ENCODE peak calls at places on chromosomes 5 and 9, in ten cellular contexts. X is GM12891, E is Peyer's patch, L is lower leg skin, C is stomach, B is transverse colon, N is adrenal gland, H is HepG2, V is heart left ventricle, T is thyroid gland. S is an unnamed sample.

GRCh38 chr5:157025093-157025698 is 33.7 kb downstream of the HAVCR1 start:
- DNase-seq in X (no peak), E (no peak), L (no peak), C (peak), B (peak), N (no peak), H (no peak), V (no peak), T (peak), S (no peak)

GRCh38 chr5:146799235-146800015 is 79.1 kb downstream of the PPP2R2B start:
- DNase-seq in X (no peak), E (no peak), L (no peak), C (no peak), B (no peak), N (no peak), H (no peak), V (no peak), T (no peak), S (no peak)

GRCh38 chr5:63960646-63961045 is 1.6 kb downstream of the HTR1A start:
- DNase-seq in X (no peak), E (no peak), L (no peak), C (no peak), B (no peak), N (no peak), H (no peak), V (no peak), T (no peak), S (no peak)

GRCh38 chr5:17966636-17967402 is 332.6 kb downstream of the TAF11L14 start:
- DNase-seq in X (no peak), E (no peak), L (no peak), C (no peak), B (no peak), N (no peak), H (no peak), V (no peak), T (no peak), S (no peak)

GRCh38 chr5:173778152-173778782 is 109.9 kb upstream of the CPEB4 start:
- DNase-seq in X (no peak), E (no peak), L (no peak), C (no peak), B (no peak), N (peak), H (no peak), V (no peak), T (no peak), S (no peak)

GRCh38 chr5:33999986-34000385 is 7.9 kb downstream of the AMACR start:
- DNase-seq in X (no peak), E (no peak), L (no peak), C (no peak), B (no peak), N (no peak), H (no peak), V (no peak), T (no peak), S (no peak)

GRCh38 chr9:121367651-121368510 is 2.2 kb downstream of the STOM start:
- DNase-seq in X (no peak), E (no peak), L (no peak), C (no peak), B (no peak), N (no peak), H (peak), V (no peak), T (no peak), S (no peak)

GRCh38 chr5:58459276-58459859 is 518 bp downstream of the PLK2 start:
- DNase-seq in X (no peak), E (peak), L (peak), C (peak), B (peak), N (peak), H (peak), V (peak), T (peak), S (peak)

GRCh38 chr9:104738452-104738851 is 9.0 kb upstream of the NIPSNAP3A start:
- DNase-seq in X (no peak), E (no peak), L (no peak), C (no peak), B (no peak), N (no peak), H (no peak), V (no peak), T (no peak), S (no peak)

GRCh38 chr9:104748359-104749031 is 1.0 kb downstream of the NIPSNAP3A start:
- DNase-seq in X (no peak), E (no peak), L (no peak), C (no peak), B (no peak), N (no peak), H (peak), V (no peak), T (peak), S (no peak)

GRCh38 chr5:93191426-93191825 is 389.6 kb downstream of the NR2F1-AS1 start:
- DNase-seq in X (no peak), E (no peak), L (no peak), C (no peak), B (no peak), N (no peak), H (no peak), V (no peak), T (no peak), S (no peak)

GRCh38 chr5:122053181-122054109 is 24.6 kb downstream of the LOX start:
- DNase-seq in X (no peak), E (no peak), L (no peak), C (no peak), B (no peak), N (no peak), H (no peak), V (peak), T (peak), S (no peak)

GRCh38 chr9:104992696-104993095 is 64.7 kb upstream of the ABCA1 start:
- DNase-seq in X (no peak), E (no peak), L (no peak), C (no peak), B (no peak), N (no peak), H (peak), V (no peak), T (no peak), S (no peak)

DNA sequence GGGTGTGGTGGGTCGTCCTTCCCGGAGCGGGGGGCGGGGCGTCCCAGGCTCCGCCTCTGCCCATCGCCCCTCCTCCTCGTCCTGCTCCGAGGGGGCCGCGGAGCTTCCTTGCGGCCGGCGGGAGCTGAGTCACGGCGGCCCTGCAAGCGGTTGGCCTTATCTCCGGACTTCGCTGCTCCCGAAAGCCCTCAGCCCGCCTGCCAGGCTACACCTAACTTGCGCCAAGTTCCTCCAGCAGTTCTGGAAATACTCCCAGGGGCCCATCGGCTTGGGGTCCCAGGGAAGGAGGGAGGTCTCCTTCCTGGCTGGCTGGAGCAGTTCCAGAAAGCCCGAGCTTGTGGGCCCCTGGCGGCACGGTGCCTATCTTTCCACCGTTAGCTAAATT is 54.2 kb upstream of the CDKN2AIPNL start:
- DNase-seq in X (peak), E (peak), L (peak), C (peak), B (peak), N (peak), H (peak), V (peak), T (peak), S (peak)
- TF ChIP-seq POLR2A in X (no peak), E (peak), L (no peak), C (no peak), B (peak), N (peak), H (peak), V (peak), T (peak), S (peak)

DNA sequence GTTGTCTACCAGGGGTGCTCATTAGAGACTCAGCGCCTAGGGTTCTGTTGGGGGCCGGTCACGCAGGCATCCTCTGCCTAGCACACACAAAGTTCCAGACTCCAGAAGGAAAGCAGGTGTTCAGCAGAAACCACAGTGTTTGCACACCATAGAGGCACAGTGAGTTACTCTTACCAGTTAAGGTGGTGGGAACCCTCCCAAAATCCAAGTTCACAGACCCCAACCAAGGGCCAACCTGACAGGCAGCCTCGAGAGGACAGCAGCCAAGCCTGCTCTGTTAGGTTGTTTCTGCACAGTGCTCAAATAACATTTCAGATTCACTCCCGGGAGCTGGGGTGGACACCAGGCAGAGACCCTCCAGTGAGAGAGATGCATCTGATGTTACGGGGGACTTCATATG is 36.2 kb downstream of the SECISBP2 start:
- DNase-seq in X (no peak), E (no peak), L (no peak), C (no peak), B (no peak), N (no peak), H (no peak), V (no peak), T (no peak), S (no peak)
- TF ChIP-seq POLR2A in X (no peak), E (no peak), L (no peak), C (no peak), B (no peak), N (no peak), H (no peak), V (no peak), T (no peak), S (no peak)

DNA sequence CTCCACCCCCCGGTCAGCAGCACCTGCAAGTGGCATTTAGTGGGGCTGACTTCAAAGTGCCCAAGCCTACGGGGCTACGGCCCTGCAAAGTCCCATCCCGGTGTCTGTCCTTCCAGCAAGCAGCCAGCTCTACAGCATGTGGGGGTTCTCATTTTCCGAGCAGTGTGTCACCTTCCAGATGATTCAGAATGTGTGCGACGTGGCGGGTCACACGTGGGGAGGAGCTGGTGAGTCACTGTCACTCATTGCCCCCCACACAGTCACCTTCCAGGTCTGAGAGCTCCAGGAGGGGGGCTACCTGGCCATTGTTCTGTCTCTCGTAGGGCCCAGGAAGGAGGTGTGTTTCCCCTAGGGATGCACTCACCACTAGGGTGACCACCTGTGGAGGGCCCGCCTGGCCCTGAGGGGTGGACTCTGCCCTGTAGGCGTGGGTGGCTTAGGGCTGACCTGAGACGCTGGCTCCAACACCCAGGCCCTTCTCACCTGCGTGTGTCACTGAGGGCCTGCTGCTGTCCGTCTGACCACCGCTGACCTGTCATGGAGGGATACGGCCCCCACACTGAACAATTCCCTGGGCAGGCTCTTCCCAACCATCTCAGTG is 70.2 kb downstream of the SEMA4D start:
- DNase-seq in X (no peak), E (no peak), L (no peak), C (no peak), B (no peak), N (peak), H (no peak), V (no peak), T (no peak), S (no peak)
- TF ChIP-seq POLR2A in X (no peak), E (no peak), L (no peak), C (no peak), B (no peak), N (no peak), H (no peak), V (no peak), T (no peak), S (no peak)

GRCh38 chr9:122912671-122912963 is 506 bp downstream of the ZBTB6 start:
- DNase-seq in X (no peak), E (no peak), L (no peak), C (no peak), B (no peak), N (no peak), H (no peak), V (no peak), T (no peak), S (no peak)

DNA sequence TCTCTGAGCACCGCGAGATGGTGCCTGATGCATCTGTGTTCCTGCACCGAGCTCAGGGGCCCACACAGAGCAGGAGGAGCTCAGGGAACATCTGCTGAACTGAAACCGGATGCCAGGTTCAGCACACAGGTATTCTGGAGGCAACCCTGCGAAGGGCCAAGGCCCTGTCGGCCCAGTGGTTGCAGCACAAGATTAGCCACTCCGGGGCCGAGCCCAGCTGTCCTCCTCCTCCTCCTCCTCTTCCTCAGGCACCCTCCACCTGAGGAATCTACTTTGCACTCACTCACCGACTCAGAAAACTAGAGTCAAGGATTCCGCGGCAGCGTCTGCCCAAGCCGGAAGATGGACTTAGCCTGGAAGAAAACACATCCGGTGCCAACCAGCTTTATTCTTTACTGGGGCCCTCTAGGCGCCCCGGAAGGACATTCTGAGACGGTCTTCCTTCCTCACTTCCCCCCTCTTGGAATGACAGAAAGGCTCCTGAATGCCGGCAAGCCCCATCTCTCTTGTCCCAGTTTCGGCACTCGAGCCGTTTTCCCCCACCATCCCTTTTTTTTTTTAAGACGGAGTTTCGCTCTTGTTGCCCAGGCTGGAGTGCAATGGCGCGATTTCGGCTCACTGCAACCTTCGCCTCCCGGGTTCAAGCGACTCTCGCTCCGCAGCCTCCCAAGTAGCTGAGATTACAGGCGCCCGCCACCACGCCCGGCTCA is at the start of gene ZBTB6:
- DNase-seq in X (peak), E (peak), L (peak), C (peak), B (peak), N (peak), H (peak), V (peak), T (peak), S (peak)
- TF ChIP-seq POLR2A in X (peak), E (peak), L (no peak), C (no peak), B (peak), N (peak), H (peak), V (peak), T (peak), S (no peak)

GRCh38 chr5:66595877-66596790 is at the start of gene MAST4:
- DNase-seq in X (peak), E (peak), L (peak), C (peak), B (peak), N (peak), H (peak), V (peak), T (peak), S (peak)
- TF ChIP-seq POLR2A in X (no peak), E (peak), L (no peak), C (no peak), B (peak), N (peak), H (no peak), V (peak), T (peak), S (peak)

S was measured in gastrocnemius medialis.